ENCODE peak calls at places on chromosomes 4 and X, in eight cellular contexts. One of them, this sample, is unnamed.

GRCh38 chr4:184250795-184251679 is 33.4 kb upstream of the ENPP6 start:
- ATAC-seq in upper lobe of left lung: peak; percentile 72
- ATAC-seq in HCT116: peak; percentile 64
- ATAC-seq in HepG2: peak; percentile 85
- ATAC-seq in GM12878: peak; percentile 97
- ATAC-seq in Panc1: peak; percentile 72
- ATAC-seq in K562: peak; percentile 97
- ATAC-seq in GM23338: peak; percentile 79
- ATAC-seq in this sample: no peak

GRCh38 chr4:106809083-106809482 is 227.0 kb downstream of the DKK2 start:
- ATAC-seq in upper lobe of left lung: peak; percentile 84
- ATAC-seq in HCT116: peak; percentile 81
- ATAC-seq in Panc1: no peak
- ATAC-seq in K562: no peak
- ATAC-seq in GM12878: peak; percentile 50
- ATAC-seq in HepG2: peak; percentile 89
- ATAC-seq in GM23338: peak; percentile 85
- ATAC-seq in this sample: no peak

GRCh38 chr4:2806392-2807355 is 13.8 kb downstream of the SH3BP2 start:
- ATAC-seq in Panc1: no peak
- ATAC-seq in HepG2: no peak
- ATAC-seq in HCT116: no peak
- ATAC-seq in K562: peak; percentile 10
- ATAC-seq in upper lobe of left lung: peak; percentile 47
- ATAC-seq in GM12878: peak; percentile 29
- ATAC-seq in GM23338: no peak
- ATAC-seq in this sample: peak; percentile 66

GRCh38 chr4:99868126-99868596 is 26.1 kb downstream of the LAMTOR3 start:
- ATAC-seq in GM23338: peak; percentile 86
- ATAC-seq in GM12878: peak; percentile 66
- ATAC-seq in HepG2: no peak
- ATAC-seq in HCT116: no peak
- ATAC-seq in Panc1: no peak
- ATAC-seq in upper lobe of left lung: no peak
- ATAC-seq in K562: no peak
- ATAC-seq in this sample: peak; percentile 60

GRCh38 chr4:158891256-158891655 is 122.4 kb downstream of the FNIP2 start:
- ATAC-seq in GM23338: no peak
- ATAC-seq in K562: no peak
- ATAC-seq in HepG2: peak; percentile 40
- ATAC-seq in Panc1: no peak
- ATAC-seq in HCT116: no peak
- ATAC-seq in upper lobe of left lung: no peak
- ATAC-seq in GM12878: no peak
- ATAC-seq in this sample: no peak

GRCh38 chrX:110358548-110358947 is at the start of gene RTL9:
- ATAC-seq in upper lobe of left lung: no peak
- ATAC-seq in GM12878: no peak
- ATAC-seq in K562: no peak
- ATAC-seq in GM23338: no peak
- ATAC-seq in HCT116: no peak
- ATAC-seq in Panc1: no peak
- ATAC-seq in HepG2: no peak
- ATAC-seq in this sample: no peak

GRCh38 chr4:79421483-79421882 is 13.5 kb upstream of the GK2 start:
- ATAC-seq in Panc1: no peak
- ATAC-seq in GM23338: no peak
- ATAC-seq in HepG2: no peak
- ATAC-seq in K562: no peak
- ATAC-seq in HCT116: no peak
- ATAC-seq in upper lobe of left lung: no peak
- ATAC-seq in GM12878: no peak
- ATAC-seq in this sample: no peak

GRCh38 chr4:22857411-22857810 is 164.7 kb downstream of the GBA3 start:
- ATAC-seq in upper lobe of left lung: no peak
- ATAC-seq in K562: no peak
- ATAC-seq in GM23338: no peak
- ATAC-seq in HepG2: no peak
- ATAC-seq in Panc1: no peak
- ATAC-seq in HCT116: no peak
- ATAC-seq in GM12878: no peak
- ATAC-seq in this sample: no peak

GRCh38 chrX:140475025-140475424 is 29.8 kb downstream of the SOX3 start:
- ATAC-seq in HepG2: no peak
- ATAC-seq in HCT116: no peak
- ATAC-seq in K562: no peak
- ATAC-seq in GM23338: no peak
- ATAC-seq in Panc1: no peak
- ATAC-seq in upper lobe of left lung: no peak
- ATAC-seq in GM12878: no peak
- ATAC-seq in this sample: no peak

GRCh38 chr4:129248621-129249020 is 152.7 kb downstream of the C4orf33 start:
- ATAC-seq in K562: no peak
- ATAC-seq in GM12878: no peak
- ATAC-seq in GM23338: no peak
- ATAC-seq in Panc1: no peak
- ATAC-seq in upper lobe of left lung: no peak
- ATAC-seq in HCT116: no peak
- ATAC-seq in HepG2: no peak
- ATAC-seq in this sample: no peak

GRCh38 chr4:37803348-37803973 is 23.0 kb upstream of the PGM2 start:
- ATAC-seq in Panc1: no peak
- ATAC-seq in GM23338: no peak
- ATAC-seq in upper lobe of left lung: peak; percentile 68
- ATAC-seq in HCT116: no peak
- ATAC-seq in GM12878: peak; percentile 64
- ATAC-seq in HepG2: no peak
- ATAC-seq in K562: peak; percentile 68
- ATAC-seq in this sample: no peak

GRCh38 chr4:48130100-48130499 is 4.0 kb downstream of the TXK start:
- ATAC-seq in HepG2: no peak
- ATAC-seq in K562: no peak
- ATAC-seq in upper lobe of left lung: no peak
- ATAC-seq in GM12878: no peak
- ATAC-seq in HCT116: no peak
- ATAC-seq in GM23338: no peak
- ATAC-seq in Panc1: no peak
- ATAC-seq in this sample: no peak

GRCh38 chrX:45172890-45173289 is 27.8 kb downstream of the DIPK2B start:
- ATAC-seq in GM23338: no peak
- ATAC-seq in GM12878: no peak
- ATAC-seq in K562: peak; percentile 72
- ATAC-seq in Panc1: no peak
- ATAC-seq in upper lobe of left lung: peak; percentile 36
- ATAC-seq in HCT116: peak; percentile 66
- ATAC-seq in HepG2: no peak
- ATAC-seq in this sample: no peak

GRCh38 chrX:67288958-67289641 is 254.7 kb upstream of the AR start:
- ATAC-seq in GM12878: no peak
- ATAC-seq in K562: no peak
- ATAC-seq in HCT116: no peak
- ATAC-seq in upper lobe of left lung: no peak
- ATAC-seq in GM23338: no peak
- ATAC-seq in HepG2: no peak
- ATAC-seq in Panc1: no peak
- ATAC-seq in this sample: peak; percentile 41

GRCh38 chr4:124631760-124632159 is 80.8 kb downstream of the ANKRD50 start:
- ATAC-seq in GM12878: peak; percentile 64
- ATAC-seq in HCT116: peak; percentile 98
- ATAC-seq in upper lobe of left lung: peak; percentile 53
- ATAC-seq in GM23338: no peak
- ATAC-seq in Panc1: peak; percentile 82
- ATAC-seq in HepG2: no peak
- ATAC-seq in K562: peak; percentile 91
- ATAC-seq in this sample: peak; percentile 57

GRCh38 chr4:1201851-1202525 is 29.6 kb upstream of the SPON2 start:
- ATAC-seq in Panc1: no peak
- ATAC-seq in HCT116: no peak
- ATAC-seq in GM12878: peak; percentile 57
- ATAC-seq in upper lobe of left lung: peak; percentile 80
- ATAC-seq in HepG2: no peak
- ATAC-seq in GM23338: no peak
- ATAC-seq in K562: peak; percentile 13
- ATAC-seq in this sample: peak; percentile 79

DNA sequence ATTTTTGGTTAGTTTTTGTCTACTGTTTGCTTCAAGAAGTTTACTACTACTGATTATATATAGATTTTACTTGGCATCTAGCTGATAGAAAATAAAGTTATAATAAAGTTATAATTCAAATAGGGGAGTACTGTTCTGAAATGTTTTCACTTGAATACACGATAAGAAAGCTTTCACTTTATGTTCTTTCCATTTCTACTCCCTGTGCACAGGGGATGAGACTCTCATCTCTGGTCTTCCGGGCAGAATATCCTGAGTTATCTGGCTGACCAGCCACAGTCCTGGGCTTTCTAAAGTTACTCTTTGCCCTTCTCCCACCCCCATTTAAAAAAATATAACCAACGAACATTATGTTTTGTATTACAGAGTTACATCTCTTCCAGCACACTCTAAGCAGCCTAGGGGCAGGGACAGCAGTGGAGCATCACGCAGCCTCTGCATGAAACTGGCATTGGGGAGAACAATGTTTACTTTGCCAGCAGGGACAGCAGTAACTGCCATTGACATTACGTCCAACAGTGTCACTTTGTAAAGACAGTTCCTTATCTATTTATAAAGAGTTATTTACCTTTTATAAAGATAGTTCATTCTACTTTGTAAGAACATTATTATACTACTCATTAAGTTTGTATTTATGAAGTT is 64.3 kb downstream of the METTL14 start:
- ATAC-seq in upper lobe of left lung: no peak
- ATAC-seq in HepG2: no peak
- ATAC-seq in Panc1: no peak
- ATAC-seq in HCT116: no peak
- ATAC-seq in GM12878: no peak
- ATAC-seq in K562: no peak
- ATAC-seq in GM23338: no peak
- ATAC-seq in this sample: no peak
- H3K27ac ChIP-seq in upper lobe of left lung: no peak overlapping the region
- H3K27ac ChIP-seq in HepG2: no peak overlapping the region
- H3K27ac ChIP-seq in Panc1: no peak overlapping the region
- H3K27ac ChIP-seq in HCT116: no peak overlapping the region
- H3K27ac ChIP-seq in GM12878: no peak overlapping the region
- H3K27ac ChIP-seq in K562: no peak overlapping the region
- H3K27ac ChIP-seq in GM23338: no peak overlapping the region
- H3K27ac ChIP-seq in this sample: peak overlapping the region; percentile 85

DNA sequence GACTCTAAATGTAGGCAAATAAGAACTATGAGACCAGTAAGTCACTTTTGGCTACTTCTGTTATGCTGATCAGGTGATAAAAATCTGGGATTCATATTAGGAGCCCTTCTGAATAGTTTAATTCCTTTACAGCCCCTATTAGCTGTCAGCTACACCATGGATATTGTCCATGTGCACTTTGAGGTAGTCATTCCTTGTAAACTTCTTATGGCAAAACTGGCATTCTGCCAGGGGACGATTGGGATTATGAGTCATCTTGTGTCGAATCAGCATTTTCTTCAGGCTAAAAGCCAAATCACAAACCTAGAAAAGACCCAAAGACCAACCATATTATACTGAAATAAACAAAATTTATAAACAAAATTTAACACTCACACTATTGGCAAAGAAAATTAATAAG is 227.6 kb downstream of the PRDM5 start:
- ATAC-seq in K562: no peak
- ATAC-seq in upper lobe of left lung: no peak
- ATAC-seq in GM23338: no peak
- ATAC-seq in GM12878: no peak
- ATAC-seq in Panc1: no peak
- ATAC-seq in HepG2: no peak
- ATAC-seq in HCT116: no peak
- ATAC-seq in this sample: no peak
- TF ChIP-seq POLR2AphosphoS5 in K562: no peak
- TF ChIP-seq POLR2AphosphoS5 in upper lobe of left lung: no peak
- TF ChIP-seq POLR2AphosphoS5 in GM23338: no peak
- TF ChIP-seq POLR2AphosphoS5 in GM12878: no peak
- TF ChIP-seq POLR2AphosphoS5 in Panc1: no peak
- TF ChIP-seq POLR2AphosphoS5 in HepG2: no peak
- TF ChIP-seq POLR2AphosphoS5 in HCT116: peak; percentile 31
- TF ChIP-seq POLR2AphosphoS5 in this sample: peak; percentile 56

GRCh38 chrX:72081605-72082320 is 50.0 kb downstream of the RTL5 start:
- ATAC-seq in GM23338: no peak
- ATAC-seq in K562: no peak
- ATAC-seq in HCT116: no peak
- ATAC-seq in HepG2: no peak
- ATAC-seq in GM12878: no peak
- ATAC-seq in upper lobe of left lung: no peak
- ATAC-seq in Panc1: no peak
- ATAC-seq in this sample: no peak

GRCh38 chrX:72080800-72081199 is 50.9 kb downstream of the RTL5 start:
- ATAC-seq in GM12878: no peak
- ATAC-seq in GM23338: no peak
- ATAC-seq in Panc1: no peak
- ATAC-seq in HCT116: no peak
- ATAC-seq in HepG2: no peak
- ATAC-seq in K562: no peak
- ATAC-seq in upper lobe of left lung: no peak
- ATAC-seq in this sample: no peak

GRCh38 chrX:72079607-72080006 is 52.1 kb downstream of the RTL5 start:
- ATAC-seq in HepG2: no peak
- ATAC-seq in GM23338: no peak
- ATAC-seq in HCT116: no peak
- ATAC-seq in K562: no peak
- ATAC-seq in upper lobe of left lung: peak; percentile 43
- ATAC-seq in Panc1: no peak
- ATAC-seq in GM12878: no peak
- ATAC-seq in this sample: peak; percentile 45

GRCh38 chrX:72078411-72078810 is 53.3 kb downstream of the RTL5 start:
- ATAC-seq in K562: no peak
- ATAC-seq in HepG2: no peak
- ATAC-seq in GM12878: no peak
- ATAC-seq in GM23338: no peak
- ATAC-seq in HCT116: no peak
- ATAC-seq in upper lobe of left lung: no peak
- ATAC-seq in Panc1: no peak
- ATAC-seq in this sample: no peak

DNA sequence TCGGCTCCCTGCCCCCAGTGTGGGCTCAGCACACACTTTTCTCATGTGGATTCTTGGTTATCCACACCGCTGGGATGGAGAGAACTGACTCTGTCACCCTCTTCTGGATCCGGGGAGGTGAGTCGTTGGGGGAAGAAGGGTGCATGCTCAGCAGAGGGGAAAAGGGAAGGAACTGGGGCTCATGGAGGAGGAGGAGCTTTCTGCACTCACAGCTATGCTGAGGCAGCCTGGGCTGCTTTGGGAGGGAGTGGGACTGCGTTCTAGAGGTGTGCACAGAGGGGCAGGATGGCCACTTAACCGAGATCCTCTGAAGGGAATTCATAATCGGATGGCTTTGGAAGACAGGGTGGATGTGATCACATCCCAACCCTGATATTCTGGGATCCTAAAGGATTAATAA is 51.6 kb downstream of the RTL5 start:
- ATAC-seq in GM23338: no peak
- ATAC-seq in upper lobe of left lung: peak; percentile 46
- ATAC-seq in Panc1: no peak
- ATAC-seq in HCT116: no peak
- ATAC-seq in K562: no peak
- ATAC-seq in HepG2: no peak
- ATAC-seq in GM12878: no peak
- ATAC-seq in this sample: peak; percentile 23
- H3K27ac ChIP-seq in GM23338: no peak overlapping the region
- H3K27ac ChIP-seq in upper lobe of left lung: peak overlapping the region; percentile 61
- H3K27ac ChIP-seq in Panc1: no peak overlapping the region
- H3K27ac ChIP-seq in HCT116: no peak overlapping the region
- H3K27ac ChIP-seq in K562: no peak overlapping the region
- H3K27ac ChIP-seq in HepG2: no peak overlapping the region
- H3K27ac ChIP-seq in GM12878: no peak overlapping the region
- H3K27ac ChIP-seq in this sample: no peak overlapping the region

GRCh38 chr4:169200361-169201030 is 70.3 kb downstream of the SH3RF1 start:
- ATAC-seq in HCT116: no peak
- ATAC-seq in HepG2: no peak
- ATAC-seq in GM12878: peak; percentile 24
- ATAC-seq in GM23338: no peak
- ATAC-seq in K562: no peak
- ATAC-seq in Panc1: no peak
- ATAC-seq in upper lobe of left lung: no peak
- ATAC-seq in this sample: no peak
- TF ChIP-seq POLR2AphosphoS5 in HCT116: no peak
- TF ChIP-seq POLR2AphosphoS5 in HepG2: no peak
- TF ChIP-seq POLR2AphosphoS5 in GM12878: no peak
- TF ChIP-seq POLR2AphosphoS5 in GM23338: no peak
- TF ChIP-seq POLR2AphosphoS5 in K562: no peak
- TF ChIP-seq POLR2AphosphoS5 in Panc1: no peak
- TF ChIP-seq POLR2AphosphoS5 in upper lobe of left lung: no peak
- TF ChIP-seq POLR2AphosphoS5 in this sample: no peak

This sample was measured in gastroesophageal sphincter.